ENCODE peak calls at places on chromosomes 12 and 14, in nine cellular contexts. Y, U, E, Z, G, K, V, O and A are unnamed samples.

GRCh38 chr14:65594153-65594881 is 181.8 kb downstream of the FUT8 start:
- DNase-seq in Z (peak), K (no peak), Y (no peak), U (no peak), E (no peak), V (no peak), G (no peak), O (no peak), A (no peak)

GRCh38 chr14:77314043-77314442 is 6.6 kb downstream of the POMT2 start:
- DNase-seq in Z (no peak), O (peak), K (peak), G (no peak), U (peak), Y (no peak), V (no peak), E (peak), A (peak)

GRCh38 chr14:76810525-76810924 is 2.2 kb downstream of the ANGEL1 start:
- DNase-seq in E (no peak), K (no peak), V (no peak), O (no peak), U (no peak), G (no peak), Z (no peak), Y (no peak), A (no peak)

GRCh38 chr12:60210756-60211155 is 614.9 kb downstream of the SLC16A7 start:
- DNase-seq in G (no peak), O (no peak), K (no peak), Z (no peak), E (no peak), U (no peak), Y (no peak), V (no peak), A (no peak)

GRCh38 chr14:31206536-31207286 is 882 bp downstream of the HECTD1 start:
- DNase-seq in O (peak), U (no peak), G (peak), V (no peak), K (no peak), E (no peak), Y (peak), Z (peak), A (no peak)

GRCh38 chr12:2170376-2170775 is 117.6 kb downstream of the CACNA1C start:
- DNase-seq in K (peak), Z (no peak), E (no peak), Y (no peak), V (no peak), G (no peak), U (no peak), O (peak), A (no peak)

GRCh38 chr12:22744197-22744596 is 119.2 kb downstream of the ETNK1 start:
- DNase-seq in U (no peak), O (no peak), V (no peak), Z (no peak), E (no peak), K (no peak), G (no peak), Y (no peak), A (no peak)

GRCh38 chr14:64040044-64040443 is 187.2 kb downstream of the SYNE2 start:
- DNase-seq in G (no peak), O (peak), V (no peak), U (no peak), Y (no peak), E (no peak), Z (no peak), K (no peak), A (no peak)

GRCh38 chr14:99873653-99874052 is 80.4 kb downstream of the EML1 start:
- DNase-seq in O (no peak), V (no peak), G (no peak), K (no peak), E (no peak), Z (no peak), Y (no peak), U (no peak), A (no peak)